ENCODE peak calls at places on chromosomes 13 and 19, in ten cellular contexts. One of them, this sample, is unnamed.

GRCh38 chr13:25756916-25757315 is 294.9 kb downstream of the SHISA2 start:
- DNase-seq in body of pancreas: no peak
- DNase-seq in AG04450: no peak
- DNase-seq in fibroblast of lung: no peak
- DNase-seq in mucosa of descending colon: no peak
- DNase-seq in psoas muscle: no peak
- DNase-seq in A549: no peak
- DNase-seq in uterus: no peak
- DNase-seq in prostate gland: no peak
- DNase-seq in GM23338: peak
- DNase-seq in this sample: no peak

GRCh38 chr13:25701304-25701703 is 329.5 kb downstream of the ATP8A2 start:
- DNase-seq in body of pancreas: no peak
- DNase-seq in AG04450: no peak
- DNase-seq in fibroblast of lung: no peak
- DNase-seq in mucosa of descending colon: no peak
- DNase-seq in psoas muscle: no peak
- DNase-seq in A549: no peak
- DNase-seq in uterus: no peak
- DNase-seq in prostate gland: no peak
- DNase-seq in GM23338: no peak
- DNase-seq in this sample: no peak

GRCh38 chr13:34435338-34435737 is 506.7 kb upstream of the NBEA start:
- DNase-seq in body of pancreas: no peak
- DNase-seq in AG04450: no peak
- DNase-seq in fibroblast of lung: peak
- DNase-seq in mucosa of descending colon: no peak
- DNase-seq in psoas muscle: no peak
- DNase-seq in A549: no peak
- DNase-seq in uterus: no peak
- DNase-seq in prostate gland: no peak
- DNase-seq in GM23338: no peak
- DNase-seq in this sample: no peak

GRCh38 chr19:44005968-44006367 is 3.2 kb downstream of the ZNF230 start:
- DNase-seq in body of pancreas: no peak
- DNase-seq in AG04450: no peak
- DNase-seq in fibroblast of lung: peak
- DNase-seq in mucosa of descending colon: no peak
- DNase-seq in psoas muscle: no peak
- DNase-seq in A549: no peak
- DNase-seq in uterus: no peak
- DNase-seq in prostate gland: no peak
- DNase-seq in GM23338: no peak
- DNase-seq in this sample: no peak

GRCh38 chr19:16330811-16331690 is 6.4 kb downstream of the KLF2 start:
- DNase-seq in body of pancreas: no peak
- DNase-seq in AG04450: no peak
- DNase-seq in fibroblast of lung: no peak
- DNase-seq in mucosa of descending colon: no peak
- DNase-seq in psoas muscle: no peak
- DNase-seq in A549: no peak
- DNase-seq in uterus: no peak
- DNase-seq in prostate gland: no peak
- DNase-seq in GM23338: no peak
- DNase-seq in this sample: no peak

GRCh38 chr13:102869948-102870676 is 24.3 kb downstream of the ERCC5 start:
- DNase-seq in body of pancreas: no peak
- DNase-seq in AG04450: no peak
- DNase-seq in fibroblast of lung: no peak
- DNase-seq in mucosa of descending colon: no peak
- DNase-seq in psoas muscle: no peak
- DNase-seq in A549: no peak
- DNase-seq in uterus: no peak
- DNase-seq in prostate gland: no peak
- DNase-seq in GM23338: no peak
- DNase-seq in this sample: no peak

GRCh38 chr13:61086052-61086451 is 329.6 kb downstream of the PCDH20 start:
- DNase-seq in body of pancreas: no peak
- DNase-seq in AG04450: no peak
- DNase-seq in fibroblast of lung: no peak
- DNase-seq in mucosa of descending colon: no peak
- DNase-seq in psoas muscle: no peak
- DNase-seq in A549: no peak
- DNase-seq in uterus: no peak
- DNase-seq in prostate gland: no peak
- DNase-seq in GM23338: no peak
- DNase-seq in this sample: no peak

GRCh38 chr13:39364797-39365468 is 238.1 kb downstream of the LHFPL6 start:
- DNase-seq in body of pancreas: no peak
- DNase-seq in AG04450: no peak
- DNase-seq in fibroblast of lung: no peak
- DNase-seq in mucosa of descending colon: no peak
- DNase-seq in psoas muscle: no peak
- DNase-seq in A549: no peak
- DNase-seq in uterus: no peak
- DNase-seq in prostate gland: no peak
- DNase-seq in GM23338: peak
- DNase-seq in this sample: no peak

GRCh38 chr19:55931936-55932386 is at the start of gene NLRP13:
- DNase-seq in body of pancreas: no peak
- DNase-seq in AG04450: no peak
- DNase-seq in fibroblast of lung: no peak
- DNase-seq in mucosa of descending colon: no peak
- DNase-seq in psoas muscle: no peak
- DNase-seq in A549: no peak
- DNase-seq in uterus: no peak
- DNase-seq in prostate gland: no peak
- DNase-seq in GM23338: no peak
- DNase-seq in this sample: no peak

GRCh38 chr13:30881191-30881651 is 24.9 kb upstream of the MEDAG start:
- DNase-seq in body of pancreas: no peak
- DNase-seq in AG04450: no peak
- DNase-seq in fibroblast of lung: peak
- DNase-seq in mucosa of descending colon: no peak
- DNase-seq in psoas muscle: peak
- DNase-seq in A549: no peak
- DNase-seq in uterus: peak
- DNase-seq in prostate gland: no peak
- DNase-seq in GM23338: no peak
- DNase-seq in this sample: no peak

GRCh38 chr13:44637581-44637980 is 61.5 kb upstream of the TSC22D1 start:
- DNase-seq in body of pancreas: no peak
- DNase-seq in AG04450: no peak
- DNase-seq in fibroblast of lung: no peak
- DNase-seq in mucosa of descending colon: no peak
- DNase-seq in psoas muscle: no peak
- DNase-seq in A549: no peak
- DNase-seq in uterus: no peak
- DNase-seq in prostate gland: no peak
- DNase-seq in GM23338: no peak
- DNase-seq in this sample: no peak

GRCh38 chr13:94632227-94632980 is 30.7 kb downstream of the GPR180 start:
- DNase-seq in body of pancreas: no peak
- DNase-seq in AG04450: no peak
- DNase-seq in fibroblast of lung: no peak
- DNase-seq in mucosa of descending colon: no peak
- DNase-seq in psoas muscle: no peak
- DNase-seq in A549: no peak
- DNase-seq in uterus: no peak
- DNase-seq in prostate gland: no peak
- DNase-seq in GM23338: peak
- DNase-seq in this sample: no peak

GRCh38 chr19:310141-310651 is 19.0 kb upstream of the PLPP2 start:
- DNase-seq in body of pancreas: no peak
- DNase-seq in AG04450: peak
- DNase-seq in fibroblast of lung: no peak
- DNase-seq in mucosa of descending colon: no peak
- DNase-seq in psoas muscle: no peak
- DNase-seq in A549: no peak
- DNase-seq in uterus: no peak
- DNase-seq in prostate gland: no peak
- DNase-seq in GM23338: peak
- DNase-seq in this sample: no peak

GRCh38 chr19:10335149-10336053 is 2.1 kb upstream of the RAVER1 start:
- DNase-seq in body of pancreas: no peak
- DNase-seq in AG04450: no peak
- DNase-seq in fibroblast of lung: no peak
- DNase-seq in mucosa of descending colon: no peak
- DNase-seq in psoas muscle: no peak
- DNase-seq in A549: no peak
- DNase-seq in uterus: no peak
- DNase-seq in prostate gland: no peak
- DNase-seq in GM23338: peak
- DNase-seq in this sample: no peak

GRCh38 chr19:39823693-39824092 is 10.3 kb downstream of the DYRK1B start:
- DNase-seq in body of pancreas: no peak
- DNase-seq in AG04450: no peak
- DNase-seq in fibroblast of lung: peak
- DNase-seq in mucosa of descending colon: no peak
- DNase-seq in psoas muscle: no peak
- DNase-seq in A549: no peak
- DNase-seq in uterus: no peak
- DNase-seq in prostate gland: no peak
- DNase-seq in GM23338: peak
- DNase-seq in this sample: no peak

GRCh38 chr19:39824143-39825092 is 9.5 kb downstream of the DYRK1B start:
- DNase-seq in body of pancreas: peak
- DNase-seq in AG04450: peak
- DNase-seq in fibroblast of lung: peak
- DNase-seq in mucosa of descending colon: peak
- DNase-seq in psoas muscle: peak
- DNase-seq in A549: no peak
- DNase-seq in uterus: peak
- DNase-seq in prostate gland: peak
- DNase-seq in GM23338: peak
- DNase-seq in this sample: peak

GRCh38 chr19:39825531-39826076 is 8.4 kb downstream of the DYRK1B start:
- DNase-seq in body of pancreas: no peak
- DNase-seq in AG04450: no peak
- DNase-seq in fibroblast of lung: no peak
- DNase-seq in mucosa of descending colon: no peak
- DNase-seq in psoas muscle: no peak
- DNase-seq in A549: no peak
- DNase-seq in uterus: no peak
- DNase-seq in prostate gland: no peak
- DNase-seq in GM23338: no peak
- DNase-seq in this sample: no peak

GRCh38 chr19:39826311-39826945 is 7.5 kb downstream of the DYRK1B start:
- DNase-seq in body of pancreas: no peak
- DNase-seq in AG04450: no peak
- DNase-seq in fibroblast of lung: no peak
- DNase-seq in mucosa of descending colon: no peak
- DNase-seq in psoas muscle: no peak
- DNase-seq in A549: no peak
- DNase-seq in uterus: no peak
- DNase-seq in prostate gland: no peak
- DNase-seq in GM23338: no peak
- DNase-seq in this sample: no peak

GRCh38 chr19:39825093-39825463 is 8.9 kb downstream of the DYRK1B start:
- DNase-seq in body of pancreas: no peak
- DNase-seq in AG04450: no peak
- DNase-seq in fibroblast of lung: no peak
- DNase-seq in mucosa of descending colon: no peak
- DNase-seq in psoas muscle: no peak
- DNase-seq in A549: no peak
- DNase-seq in uterus: no peak
- DNase-seq in prostate gland: no peak
- DNase-seq in GM23338: no peak
- DNase-seq in this sample: no peak
- TF ChIP-seq CTCF in body of pancreas: no peak
- TF ChIP-seq CTCF in AG04450: no peak
- TF ChIP-seq CTCF in fibroblast of lung: no peak
- TF ChIP-seq CTCF in mucosa of descending colon: no peak
- TF ChIP-seq CTCF in psoas muscle: no peak
- TF ChIP-seq CTCF in A549: no peak
- TF ChIP-seq CTCF in uterus: no peak
- TF ChIP-seq CTCF in prostate gland: no peak
- TF ChIP-seq CTCF in GM23338: no peak
- TF ChIP-seq CTCF in this sample: no peak

GRCh38 chr19:48362716-48363499 is 832 bp downstream of the TMEM143 start:
- DNase-seq in body of pancreas: peak
- DNase-seq in AG04450: peak
- DNase-seq in fibroblast of lung: peak
- DNase-seq in mucosa of descending colon: peak
- DNase-seq in psoas muscle: peak
- DNase-seq in A549: peak
- DNase-seq in uterus: peak
- DNase-seq in prostate gland: peak
- DNase-seq in GM23338: peak
- DNase-seq in this sample: peak
- TF ChIP-seq CTCF in body of pancreas: peak
- TF ChIP-seq CTCF in AG04450: peak
- TF ChIP-seq CTCF in fibroblast of lung: no peak
- TF ChIP-seq CTCF in mucosa of descending colon: no peak
- TF ChIP-seq CTCF in psoas muscle: no peak
- TF ChIP-seq CTCF in A549: no peak
- TF ChIP-seq CTCF in uterus: no peak
- TF ChIP-seq CTCF in prostate gland: peak
- TF ChIP-seq CTCF in GM23338: no peak
- TF ChIP-seq CTCF in this sample: no peak

GRCh38 chr13:66409542-66409941 is 820.6 kb downstream of the PCDH9 start:
- DNase-seq in body of pancreas: no peak
- DNase-seq in AG04450: no peak
- DNase-seq in fibroblast of lung: no peak
- DNase-seq in mucosa of descending colon: no peak
- DNase-seq in psoas muscle: no peak
- DNase-seq in A549: no peak
- DNase-seq in uterus: no peak
- DNase-seq in prostate gland: no peak
- DNase-seq in GM23338: no peak
- DNase-seq in this sample: no peak

GRCh38 chr13:66414196-66414800 is 815.8 kb downstream of the PCDH9 start:
- DNase-seq in body of pancreas: no peak
- DNase-seq in AG04450: no peak
- DNase-seq in fibroblast of lung: peak
- DNase-seq in mucosa of descending colon: no peak
- DNase-seq in psoas muscle: no peak
- DNase-seq in A549: no peak
- DNase-seq in uterus: no peak
- DNase-seq in prostate gland: no peak
- DNase-seq in GM23338: no peak
- DNase-seq in this sample: no peak

GRCh38 chr13:66410314-66410713 is 819.8 kb downstream of the PCDH9 start:
- DNase-seq in body of pancreas: no peak
- DNase-seq in AG04450: no peak
- DNase-seq in fibroblast of lung: no peak
- DNase-seq in mucosa of descending colon: no peak
- DNase-seq in psoas muscle: no peak
- DNase-seq in A549: no peak
- DNase-seq in uterus: no peak
- DNase-seq in prostate gland: no peak
- DNase-seq in GM23338: no peak
- DNase-seq in this sample: no peak

GRCh38 chr13:66415444-66415843 is 814.7 kb downstream of the PCDH9 start:
- DNase-seq in body of pancreas: no peak
- DNase-seq in AG04450: no peak
- DNase-seq in fibroblast of lung: no peak
- DNase-seq in mucosa of descending colon: no peak
- DNase-seq in psoas muscle: no peak
- DNase-seq in A549: no peak
- DNase-seq in uterus: no peak
- DNase-seq in prostate gland: no peak
- DNase-seq in GM23338: no peak
- DNase-seq in this sample: no peak
- TF ChIP-seq CTCF in body of pancreas: no peak
- TF ChIP-seq CTCF in AG04450: no peak
- TF ChIP-seq CTCF in fibroblast of lung: no peak
- TF ChIP-seq CTCF in mucosa of descending colon: no peak
- TF ChIP-seq CTCF in psoas muscle: no peak
- TF ChIP-seq CTCF in A549: no peak
- TF ChIP-seq CTCF in uterus: no peak
- TF ChIP-seq CTCF in prostate gland: no peak
- TF ChIP-seq CTCF in GM23338: no peak
- TF ChIP-seq CTCF in this sample: no peak

GRCh38 chr19:46616631-46617322 is 8.1 kb downstream of the PTGIR start:
- DNase-seq in body of pancreas: peak
- DNase-seq in AG04450: no peak
- DNase-seq in fibroblast of lung: peak
- DNase-seq in mucosa of descending colon: peak
- DNase-seq in psoas muscle: no peak
- DNase-seq in A549: peak
- DNase-seq in uterus: no peak
- DNase-seq in prostate gland: peak
- DNase-seq in GM23338: peak
- DNase-seq in this sample: no peak
- TF ChIP-seq CTCF in body of pancreas: peak
- TF ChIP-seq CTCF in AG04450: peak
- TF ChIP-seq CTCF in fibroblast of lung: peak
- TF ChIP-seq CTCF in mucosa of descending colon: peak
- TF ChIP-seq CTCF in psoas muscle: peak
- TF ChIP-seq CTCF in A549: peak
- TF ChIP-seq CTCF in uterus: peak
- TF ChIP-seq CTCF in prostate gland: peak
- TF ChIP-seq CTCF in GM23338: peak
- TF ChIP-seq CTCF in this sample: peak